ENCODE peak calls at places on chromosome X, in nine cellular contexts. I, O, R, T, Y, N, H, K and S are unnamed samples.

GRCh38 chrX:153526801-153527599 is 9.6 kb downstream of the ATP2B3 start:
- DNase-seq in I (no peak), O (no peak), R (no peak), T (no peak), Y (no peak), N (no peak), H (no peak), K (no peak), S (no peak)

GRCh38 chrX:40058719-40059118 is 39.0 kb downstream of the BCOR start:
- DNase-seq in I (no peak), O (no peak), R (no peak), T (no peak), Y (no peak), N (peak; percentile 91), H (no peak), K (no peak), S (no peak)

GRCh38 chrX:11932423-11932822 is 174.4 kb downstream of the MSL3 start:
- DNase-seq in I (no peak), O (no peak), R (no peak), T (no peak), Y (no peak), N (no peak), H (no peak), K (no peak), S (no peak)

GRCh38 chrX:71058116-71058515 is 10.0 kb downstream of the SNX12 start:
- DNase-seq in I (no peak), O (no peak), R (no peak), T (no peak), Y (no peak), N (no peak), H (peak; percentile 40), K (no peak), S (no peak)

GRCh38 chrX:22958250-22958649 is 41.5 kb upstream of the DDX53 start:
- DNase-seq in I (no peak), O (no peak), R (no peak), T (no peak), Y (no peak), N (no peak), H (no peak), K (no peak), S (no peak)

GRCh38 chrX:122552291-122552800 is 631.7 kb upstream of the GRIA3 start:
- DNase-seq in I (no peak), O (no peak), R (no peak), T (no peak), Y (no peak), N (no peak), H (no peak), K (no peak), S (no peak)

GRCh38 chrX:103063918-103064434 is at the start of gene BEX1:
- DNase-seq in I (peak; percentile 33), O (no peak), R (peak; percentile 28), T (peak; percentile 73), Y (no peak), N (peak; percentile 87), H (no peak), K (peak; percentile 47), S (no peak)

GRCh38 chrX:143094501-143095110 is 68.9 kb downstream of the SPANXN4 start:
- DNase-seq in I (no peak), O (no peak), R (no peak), T (no peak), Y (no peak), N (no peak), H (no peak), K (no peak), S (no peak)

GRCh38 chrX:119760026-119760902 is 1.9 kb downstream of the SOWAHD start:
- DNase-seq in I (no peak), O (no peak), R (no peak), T (no peak), Y (no peak), N (no peak), H (no peak), K (no peak), S (no peak)

GRCh38 chrX:115559672-115560071 is 1.3 kb upstream of the PLS3 start:
- DNase-seq in I (no peak), O (peak; percentile 16), R (no peak), T (no peak), Y (no peak), N (no peak), H (no peak), K (no peak), S (no peak)

GRCh38 chrX:70769659-70770232 is 138.8 kb downstream of the TEX11 start:
- DNase-seq in I (no peak), O (peak; percentile 2), R (no peak), T (peak; percentile 6), Y (no peak), N (no peak), H (peak; percentile 34), K (no peak), S (no peak)

GRCh38 chrX:30504309-30504708 is 73.3 kb downstream of the TASL start:
- DNase-seq in I (no peak), O (peak; percentile 9), R (no peak), T (peak; percentile 54), Y (peak; percentile 14), N (peak; percentile 14), H (peak; percentile 7), K (peak; percentile 15), S (peak; percentile 10)

GRCh38 chrX:150361777-150362351 is 1.3 kb upstream of the MAMLD1 start:
- DNase-seq in I (peak; percentile 3), O (no peak), R (peak; percentile 18), T (peak; percentile 47), Y (peak; percentile 55), N (no peak), H (no peak), K (peak; percentile 23), S (no peak)

GRCh38 chrX:124401696-124402095 is 55.3 kb downstream of the SH2D1A start:
- DNase-seq in I (no peak), O (no peak), R (no peak), T (no peak), Y (no peak), N (no peak), H (peak; percentile 34), K (no peak), S (no peak)

GRCh38 chrX:104670051-104670450 is 104.1 kb downstream of the IL1RAPL2 start:
- DNase-seq in I (no peak), O (no peak), R (no peak), T (no peak), Y (no peak), N (no peak), H (no peak), K (no peak), S (no peak)

GRCh38 chrX:47900833-47901232 is 64.1 kb downstream of the ZNF81 start:
- DNase-seq in I (no peak), O (no peak), R (no peak), T (no peak), Y (no peak), N (no peak), H (peak; percentile 17), K (no peak), S (peak; percentile 2)